ENCODE peak calls at places on chromosome 3, in eight cellular contexts. L, W, M, H, D, G, Q and J are unnamed samples.

GRCh38 chr3:115615001-115615447 is 8.3 kb upstream of the GAP43 start:
- DNase-seq in H (no peak), D (no peak), W (no peak), M (no peak), Q (peak; percentile 58), L (peak; percentile 33), G (peak; percentile 20), J (no peak)

GRCh38 chr3:165279471-165279870 is 83.3 kb upstream of the SLITRK3 start:
- DNase-seq in D (no peak), G (no peak), L (no peak), M (no peak), W (no peak), Q (no peak), H (no peak), J (no peak)

GRCh38 chr3:100634493-100635272 is 25.3 kb downstream of the ADGRG7 start:
- DNase-seq in M (no peak), G (peak; percentile 25), D (no peak), H (no peak), W (no peak), Q (peak; percentile 77), L (no peak), J (no peak)

GRCh38 chr3:151203053-151203420 is at the start of gene GPR171:
- DNase-seq in D (no peak), W (no peak), G (no peak), L (no peak), Q (no peak), M (no peak), H (no peak), J (no peak)

GRCh38 chr3:170222647-170223541 is 670 bp downstream of the PRKCI start:
- DNase-seq in D (peak; percentile 82), Q (peak; percentile 50), H (no peak), G (peak; percentile 23), L (no peak), M (no peak), W (no peak), J (no peak)

GRCh38 chr3:60225848-60226247 is 1025.4 kb downstream of the FHIT start:
- DNase-seq in G (no peak), Q (no peak), W (no peak), M (no peak), H (no peak), D (no peak), L (no peak), J (no peak)

GRCh38 chr3:193228206-193228605 is 12.8 kb upstream of the PLAAT1 start:
- DNase-seq in G (no peak), W (no peak), M (no peak), D (no peak), H (no peak), Q (no peak), L (no peak), J (no peak)

GRCh38 chr3:46213201-46213600 is 5.1 kb upstream of the CCR1 start:
- DNase-seq in W (no peak), D (no peak), G (no peak), Q (no peak), L (no peak), M (no peak), H (no peak), J (no peak)

GRCh38 chr3:135106445-135106844 is 311.4 kb downstream of the EPHB1 start:
- DNase-seq in L (no peak), D (no peak), Q (peak; percentile 13), W (no peak), G (peak; percentile 2), M (no peak), H (no peak), J (peak; percentile 8)

GRCh38 chr3:56987238-56987932 is 73.1 kb upstream of the SPATA12 start:
- DNase-seq in L (no peak), G (no peak), Q (no peak), W (no peak), D (no peak), M (no peak), H (no peak), J (no peak)

GRCh38 chr3:101719604-101720185 is 4.7 kb upstream of the CEP97 start:
- DNase-seq in H (no peak), G (peak; percentile 50), D (no peak), M (no peak), L (no peak), W (no peak), Q (peak; percentile 65), J (no peak)

GRCh38 chr3:72344256-72345046 is 503.8 kb downstream of the SHQ1 start:
- DNase-seq in M (no peak), D (peak; percentile 20), H (no peak), G (no peak), L (no peak), Q (no peak), W (peak; percentile 39), J (no peak)

GRCh38 chr3:178900244-178900643 is 171.4 kb downstream of the ZMAT3 start:
- DNase-seq in L (no peak), Q (peak; percentile 7), D (no peak), H (no peak), W (no peak), G (no peak), M (no peak), J (no peak)

GRCh38 chr3:141241248-141242034 is 9.8 kb downstream of the PXYLP1 start:
- DNase-seq in D (peak; percentile 88), H (no peak), G (no peak), W (peak; percentile 96), L (no peak), Q (no peak), M (no peak), J (no peak)

GRCh38 chr3:51706788-51707731 is at the start of gene GRM2:
- DNase-seq in D (peak; percentile 92), M (peak; percentile 38), Q (peak; percentile 84), H (peak; percentile 55), W (peak; percentile 75), L (no peak), G (peak; percentile 90), J (no peak)

GRCh38 chr3:23390989-23391388 is 187.9 kb downstream of the UBE2E2 start:
- DNase-seq in Q (no peak), W (no peak), D (no peak), M (no peak), L (no peak), H (no peak), G (no peak), J (no peak)

GRCh38 chr3:50214824-50215223 is 9.8 kb downstream of the SLC38A3 start:
- DNase-seq in D (no peak), H (no peak), G (no peak), W (no peak), L (no peak), Q (no peak), M (no peak), J (no peak)

GRCh38 chr3:50211930-50212329 is 6.9 kb downstream of the SLC38A3 start:
- DNase-seq in M (no peak), Q (no peak), D (no peak), G (peak; percentile 54), H (no peak), W (no peak), L (no peak), J (no peak)

GRCh38 chr3:50212971-50213370 is 7.9 kb downstream of the SLC38A3 start:
- DNase-seq in W (no peak), M (no peak), D (no peak), G (no peak), H (no peak), L (no peak), Q (no peak), J (no peak)

GRCh38 chr3:50212502-50212901 is 7.4 kb downstream of the SLC38A3 start:
- DNase-seq in M (no peak), Q (no peak), G (no peak), H (no peak), W (no peak), L (no peak), D (no peak), J (no peak)

GRCh38 chr3:50213383-50213782 is 8.3 kb downstream of the SLC38A3 start:
- DNase-seq in L (no peak), D (no peak), M (no peak), G (no peak), H (no peak), Q (no peak), W (no peak), J (no peak)
- H3K4me3 ChIP-seq in L (no peak overlapping the region), D (no peak overlapping the region), M (no peak overlapping the region), G (no peak overlapping the region), H (no peak overlapping the region), Q (no peak overlapping the region), W (no peak overlapping the region), J (no peak overlapping the region)

GRCh38 chr3:48991851-48992545 is 2.0 kb downstream of the P4HTM start:
- DNase-seq in H (no peak), D (no peak), W (no peak), M (no peak), G (no peak), Q (peak; percentile 50), L (no peak), J (no peak)
- H3K4me3 ChIP-seq in H (peak overlapping the region; percentile 96), D (no peak overlapping the region), W (peak overlapping the region; percentile 69), M (peak overlapping the region; percentile 80), G (peak overlapping the region; percentile 69), Q (peak overlapping the region; percentile 45), L (no peak overlapping the region), J (no peak overlapping the region)

GRCh38 chr3:184062637-184063036 is 9.8 kb downstream of the HTR3C start:
- DNase-seq in Q (no peak), D (no peak), G (no peak), W (no peak), L (no peak), M (no peak), H (no peak), J (no peak)

GRCh38 chr3:184052773-184053172 is at the start of gene HTR3C:
- DNase-seq in H (no peak), L (no peak), M (no peak), G (no peak), W (peak; percentile 33), Q (no peak), D (no peak), J (no peak)

GRCh38 chr3:184059424-184059823 is 6.6 kb downstream of the HTR3C start:
- DNase-seq in G (no peak), D (no peak), W (no peak), Q (no peak), H (no peak), M (no peak), L (no peak), J (no peak)

DNA sequence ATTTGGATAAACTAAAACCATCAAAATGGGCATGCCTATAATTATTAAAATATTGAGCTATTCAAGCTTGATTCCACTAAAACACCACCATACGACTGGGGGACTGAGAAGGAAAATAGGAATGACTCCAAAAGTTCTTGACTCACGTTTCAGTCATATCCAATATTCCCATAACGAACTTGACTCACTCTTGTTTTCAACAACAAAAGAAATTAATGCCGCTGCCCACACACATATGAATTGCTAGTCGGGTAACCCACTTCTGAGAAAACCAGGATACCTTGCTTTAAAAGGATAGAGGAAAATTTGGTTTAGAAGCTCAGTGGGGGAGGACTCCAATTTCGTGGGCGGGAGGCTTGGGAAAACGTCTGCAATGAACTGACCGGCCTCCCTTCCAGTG is 5.2 kb downstream of the HTR3C start:
- DNase-seq in Q (peak; percentile 62), L (no peak), M (no peak), W (no peak), G (peak; percentile 18), D (no peak), H (no peak), J (no peak)
- H3K4me3 ChIP-seq in Q (no peak overlapping the region), L (no peak overlapping the region), M (no peak overlapping the region), W (no peak overlapping the region), G (no peak overlapping the region), D (no peak overlapping the region), H (no peak overlapping the region), J (no peak overlapping the region)

DNA sequence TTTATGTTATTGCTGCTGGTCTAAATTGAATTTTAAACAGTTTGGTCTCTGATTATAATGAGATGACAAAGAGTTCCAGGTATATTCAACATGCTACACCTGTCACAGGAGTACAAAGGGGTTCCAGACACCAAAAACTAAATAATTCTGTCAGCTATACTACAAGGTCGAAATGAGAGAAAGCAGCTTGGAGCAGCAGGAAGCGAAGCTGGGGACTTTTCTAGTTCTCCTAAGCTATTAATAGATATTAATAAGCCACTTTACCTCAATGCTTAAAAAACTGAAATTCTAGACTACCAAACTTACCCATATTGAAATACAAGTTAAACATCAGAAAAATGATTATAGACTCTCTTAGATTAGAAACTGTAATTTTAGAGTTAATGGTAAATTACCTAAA is 17.0 kb downstream of the HSPBAP1 start:
- DNase-seq in L (no peak), D (no peak), M (no peak), Q (no peak), H (no peak), W (no peak), G (no peak), J (no peak)
- H3K4me3 ChIP-seq in L (no peak overlapping the region), D (no peak overlapping the region), M (no peak overlapping the region), Q (no peak overlapping the region), H (no peak overlapping the region), W (no peak overlapping the region), G (no peak overlapping the region), J (no peak overlapping the region)